ENCODE peak calls at places on chromosomes 3 and 15, in seven cellular contexts. One of them, this sample, is unnamed.

GRCh38 chr15:99536422-99537033 is 29.3 kb upstream of the MEF2A start:
- DNase-seq in body of pancreas: no peak
- DNase-seq in HCT116: peak
- DNase-seq in Peyer's patch: no peak
- DNase-seq in right lobe of liver: no peak
- DNase-seq in sigmoid colon: peak
- DNase-seq in spleen: peak
- DNase-seq in this sample: peak

GRCh38 chr15:20348291-20348899 is 193.2 kb downstream of the GOLGA6L6 start:
- DNase-seq in HCT116: no peak
- DNase-seq in spleen: no peak
- DNase-seq in sigmoid colon: peak
- DNase-seq in Peyer's patch: no peak
- DNase-seq in right lobe of liver: no peak
- DNase-seq in body of pancreas: no peak
- DNase-seq in this sample: no peak

GRCh38 chr3:125410922-125411321 is 35.8 kb upstream of the ZNF148 start:
- DNase-seq in sigmoid colon: no peak
- DNase-seq in body of pancreas: no peak
- DNase-seq in spleen: no peak
- DNase-seq in HCT116: no peak
- DNase-seq in right lobe of liver: no peak
- DNase-seq in Peyer's patch: no peak
- DNase-seq in this sample: no peak

GRCh38 chr3:129046037-129046731 is 14.4 kb upstream of the GP9 start:
- DNase-seq in body of pancreas: no peak
- DNase-seq in right lobe of liver: no peak
- DNase-seq in spleen: peak
- DNase-seq in sigmoid colon: peak
- DNase-seq in HCT116: no peak
- DNase-seq in Peyer's patch: no peak
- DNase-seq in this sample: no peak

GRCh38 chr15:85329561-85330421 is 50.6 kb upstream of the AKAP13 start:
- DNase-seq in spleen: peak
- DNase-seq in Peyer's patch: peak
- DNase-seq in right lobe of liver: no peak
- DNase-seq in sigmoid colon: no peak
- DNase-seq in HCT116: no peak
- DNase-seq in body of pancreas: no peak
- DNase-seq in this sample: no peak

GRCh38 chr3:72634128-72634527 is 214.1 kb downstream of the SHQ1 start:
- DNase-seq in right lobe of liver: no peak
- DNase-seq in body of pancreas: no peak
- DNase-seq in Peyer's patch: no peak
- DNase-seq in spleen: no peak
- DNase-seq in sigmoid colon: no peak
- DNase-seq in HCT116: no peak
- DNase-seq in this sample: no peak

GRCh38 chr3:5012398-5012797 is 33.2 kb downstream of the BHLHE40 start:
- DNase-seq in Peyer's patch: no peak
- DNase-seq in body of pancreas: no peak
- DNase-seq in sigmoid colon: peak
- DNase-seq in right lobe of liver: no peak
- DNase-seq in HCT116: no peak
- DNase-seq in spleen: peak
- DNase-seq in this sample: no peak

GRCh38 chr15:68655686-68656437 is 77.1 kb downstream of the CORO2B start:
- DNase-seq in body of pancreas: no peak
- DNase-seq in HCT116: no peak
- DNase-seq in right lobe of liver: no peak
- DNase-seq in Peyer's patch: peak
- DNase-seq in spleen: no peak
- DNase-seq in sigmoid colon: peak
- DNase-seq in this sample: no peak

GRCh38 chr3:106945435-106945834 is 431.8 kb upstream of the CCDC54 start:
- DNase-seq in sigmoid colon: no peak
- DNase-seq in Peyer's patch: no peak
- DNase-seq in HCT116: no peak
- DNase-seq in spleen: no peak
- DNase-seq in right lobe of liver: no peak
- DNase-seq in body of pancreas: no peak
- DNase-seq in this sample: no peak

GRCh38 chr3:143503325-143503885 is 344.9 kb downstream of the SLC9A9 start:
- DNase-seq in right lobe of liver: no peak
- DNase-seq in body of pancreas: no peak
- DNase-seq in spleen: no peak
- DNase-seq in Peyer's patch: no peak
- DNase-seq in sigmoid colon: no peak
- DNase-seq in HCT116: no peak
- DNase-seq in this sample: no peak

GRCh38 chr3:126994661-126995161 is 11.8 kb downstream of the PLXNA1 start:
- DNase-seq in sigmoid colon: no peak
- DNase-seq in spleen: no peak
- DNase-seq in HCT116: no peak
- DNase-seq in body of pancreas: no peak
- DNase-seq in Peyer's patch: no peak
- DNase-seq in right lobe of liver: no peak
- DNase-seq in this sample: no peak

GRCh38 chr15:81024265-81024875 is 23.6 kb downstream of the TLNRD1 start:
- DNase-seq in sigmoid colon: no peak
- DNase-seq in Peyer's patch: no peak
- DNase-seq in right lobe of liver: no peak
- DNase-seq in spleen: no peak
- DNase-seq in HCT116: no peak
- DNase-seq in body of pancreas: no peak
- DNase-seq in this sample: no peak

GRCh38 chr15:89633585-89633984 is 21.7 kb downstream of the KIF7 start:
- DNase-seq in body of pancreas: no peak
- DNase-seq in spleen: no peak
- DNase-seq in Peyer's patch: no peak
- DNase-seq in right lobe of liver: no peak
- DNase-seq in sigmoid colon: no peak
- DNase-seq in HCT116: no peak
- DNase-seq in this sample: no peak

GRCh38 chr3:57464801-57465200 is 79.3 kb downstream of the DNAH12 start:
- DNase-seq in Peyer's patch: no peak
- DNase-seq in body of pancreas: no peak
- DNase-seq in right lobe of liver: no peak
- DNase-seq in spleen: no peak
- DNase-seq in HCT116: peak
- DNase-seq in sigmoid colon: no peak
- DNase-seq in this sample: no peak

GRCh38 chr3:79326642-79327041 is 441.2 kb downstream of the ROBO1 start:
- DNase-seq in sigmoid colon: no peak
- DNase-seq in HCT116: no peak
- DNase-seq in Peyer's patch: no peak
- DNase-seq in spleen: no peak
- DNase-seq in right lobe of liver: no peak
- DNase-seq in body of pancreas: no peak
- DNase-seq in this sample: no peak
- TF ChIP-seq POLR2A in sigmoid colon: no peak
- TF ChIP-seq POLR2A in HCT116: no peak
- TF ChIP-seq POLR2A in Peyer's patch: no peak
- TF ChIP-seq POLR2A in spleen: no peak
- TF ChIP-seq POLR2A in right lobe of liver: no peak
- TF ChIP-seq POLR2A in body of pancreas: no peak
- TF ChIP-seq POLR2A in this sample: no peak

GRCh38 chr3:133820889-133821675 is 15.5 kb downstream of the SRPRB start:
- DNase-seq in spleen: no peak
- DNase-seq in Peyer's patch: no peak
- DNase-seq in body of pancreas: no peak
- DNase-seq in HCT116: no peak
- DNase-seq in right lobe of liver: no peak
- DNase-seq in sigmoid colon: no peak
- DNase-seq in this sample: no peak
- TF ChIP-seq POLR2A in spleen: no peak
- TF ChIP-seq POLR2A in Peyer's patch: no peak
- TF ChIP-seq POLR2A in body of pancreas: no peak
- TF ChIP-seq POLR2A in HCT116: no peak
- TF ChIP-seq POLR2A in right lobe of liver: no peak
- TF ChIP-seq POLR2A in sigmoid colon: no peak
- TF ChIP-seq POLR2A in this sample: no peak

DNA sequence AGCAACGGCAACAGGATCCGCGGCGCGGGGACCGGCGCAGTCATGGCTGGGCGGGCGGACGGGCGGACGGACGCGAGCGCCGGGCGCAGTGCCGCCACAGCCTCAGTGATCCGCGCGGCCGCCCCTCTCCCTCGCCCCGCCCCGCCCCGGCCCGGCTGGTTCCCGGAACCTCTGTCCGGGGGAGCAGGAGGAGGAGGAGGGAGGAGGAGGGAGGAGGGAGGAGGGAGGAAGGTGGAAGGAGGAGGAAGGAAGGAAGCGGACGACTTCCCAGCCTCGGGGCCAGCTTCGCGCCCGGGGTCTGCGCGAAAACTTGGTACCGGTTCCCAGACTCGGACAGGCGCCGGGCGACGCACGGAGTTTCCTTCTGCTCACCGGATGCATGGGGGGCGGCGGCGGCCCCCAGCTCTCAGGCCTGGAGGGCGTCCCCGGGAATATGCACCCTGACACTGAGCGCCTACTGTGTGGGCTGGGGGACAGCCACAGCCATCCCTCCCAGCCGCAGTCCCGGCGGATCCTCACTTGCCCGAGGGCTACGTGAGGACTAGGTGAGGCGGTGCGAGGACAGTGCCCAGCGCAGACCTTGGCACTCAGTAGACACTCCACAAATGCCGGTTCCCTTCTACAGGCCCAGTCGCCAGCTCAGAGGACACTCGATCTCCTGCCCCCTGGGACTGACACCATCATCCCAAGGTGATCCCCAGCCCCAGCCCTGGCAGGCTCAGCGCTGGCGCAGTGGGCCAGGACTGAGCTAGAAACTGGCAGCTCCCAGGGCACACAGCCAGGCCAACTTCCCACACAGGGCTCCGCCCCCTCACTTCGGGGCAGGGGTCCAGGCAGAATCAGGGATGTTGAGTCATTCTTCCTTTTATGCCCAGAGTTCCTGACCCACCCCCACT is at the start of gene SHISA5:
- DNase-seq in right lobe of liver: peak
- DNase-seq in HCT116: no peak
- DNase-seq in Peyer's patch: peak
- DNase-seq in sigmoid colon: peak
- DNase-seq in body of pancreas: peak
- DNase-seq in spleen: peak
- DNase-seq in this sample: no peak
- TF ChIP-seq POLR2A in right lobe of liver: peak
- TF ChIP-seq POLR2A in HCT116: no peak
- TF ChIP-seq POLR2A in Peyer's patch: no peak
- TF ChIP-seq POLR2A in sigmoid colon: no peak
- TF ChIP-seq POLR2A in body of pancreas: peak
- TF ChIP-seq POLR2A in spleen: no peak
- TF ChIP-seq POLR2A in this sample: peak

DNA sequence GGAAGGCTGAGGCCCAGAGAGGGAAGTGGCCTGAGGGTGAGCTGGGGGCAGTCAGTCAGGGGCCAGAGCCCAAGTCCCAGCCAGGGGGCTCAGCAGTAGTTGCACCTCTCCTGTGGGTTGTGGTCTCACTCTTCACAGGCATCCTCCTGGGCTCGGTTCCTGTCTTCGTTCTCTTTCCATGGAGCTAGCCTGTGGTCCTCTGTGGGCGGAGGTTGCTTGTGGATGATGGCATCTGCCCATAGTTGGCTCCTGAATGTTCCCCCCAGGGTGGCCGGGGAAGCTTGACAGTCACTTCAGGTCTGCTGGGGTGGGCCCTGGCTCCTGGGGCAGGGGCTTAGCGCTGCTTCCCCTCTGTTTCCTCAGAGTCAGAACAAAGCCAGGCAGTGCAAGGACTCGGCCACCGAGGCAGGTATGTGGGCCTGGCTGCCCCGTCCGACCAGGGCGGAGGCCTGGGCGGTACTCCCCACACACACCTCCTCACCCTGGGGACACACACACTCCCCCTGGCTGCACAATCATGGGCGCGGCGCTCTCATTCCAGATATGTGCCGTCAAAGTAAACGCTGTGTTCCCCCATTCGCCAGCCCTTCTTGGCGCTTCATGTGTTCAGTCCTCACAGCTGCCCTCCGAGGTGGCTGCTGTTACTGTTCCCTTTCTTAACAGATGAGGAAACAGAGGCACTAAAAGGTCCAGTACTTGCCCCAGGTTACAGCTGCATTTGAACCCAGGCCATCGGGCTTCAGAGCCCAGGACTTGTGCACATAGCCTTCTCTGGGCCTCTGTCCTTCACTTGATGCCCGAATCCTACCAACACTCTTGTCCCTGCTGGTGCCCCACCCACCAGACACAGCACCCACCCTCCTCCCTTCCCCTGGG is 34.5 kb downstream of the PSTPIP1 start:
- DNase-seq in spleen: peak
- DNase-seq in body of pancreas: peak
- DNase-seq in Peyer's patch: peak
- DNase-seq in sigmoid colon: peak
- DNase-seq in HCT116: no peak
- DNase-seq in right lobe of liver: peak
- DNase-seq in this sample: no peak
- TF ChIP-seq POLR2A in spleen: no peak
- TF ChIP-seq POLR2A in body of pancreas: no peak
- TF ChIP-seq POLR2A in Peyer's patch: no peak
- TF ChIP-seq POLR2A in sigmoid colon: no peak
- TF ChIP-seq POLR2A in HCT116: no peak
- TF ChIP-seq POLR2A in right lobe of liver: no peak
- TF ChIP-seq POLR2A in this sample: no peak

DNA sequence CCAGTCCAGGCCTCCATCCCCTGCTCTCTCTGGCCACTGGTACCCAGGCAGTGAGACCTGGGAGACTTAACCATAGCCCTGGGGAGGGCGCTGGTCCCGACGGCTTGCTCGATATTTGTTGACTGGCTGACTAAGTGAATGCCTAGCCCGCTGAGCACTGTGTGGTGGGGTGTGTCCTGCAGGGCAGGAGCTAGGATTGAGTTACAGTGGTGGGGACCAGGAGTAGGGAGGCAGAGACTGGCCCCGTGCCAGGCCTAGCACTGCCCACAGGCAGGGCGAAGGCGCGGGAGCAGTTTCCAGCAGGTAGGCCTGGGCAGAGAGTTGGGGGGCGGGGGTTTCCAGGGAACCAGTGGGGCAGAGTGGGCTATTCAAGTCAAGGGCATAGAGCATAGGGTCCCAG is at the start of gene VILL:
- DNase-seq in right lobe of liver: no peak
- DNase-seq in sigmoid colon: peak
- DNase-seq in spleen: peak
- DNase-seq in body of pancreas: peak
- DNase-seq in Peyer's patch: peak
- DNase-seq in HCT116: no peak
- DNase-seq in this sample: no peak
- TF ChIP-seq POLR2A in right lobe of liver: no peak
- TF ChIP-seq POLR2A in sigmoid colon: peak
- TF ChIP-seq POLR2A in spleen: no peak
- TF ChIP-seq POLR2A in body of pancreas: no peak
- TF ChIP-seq POLR2A in Peyer's patch: peak
- TF ChIP-seq POLR2A in HCT116: no peak
- TF ChIP-seq POLR2A in this sample: no peak

DNA sequence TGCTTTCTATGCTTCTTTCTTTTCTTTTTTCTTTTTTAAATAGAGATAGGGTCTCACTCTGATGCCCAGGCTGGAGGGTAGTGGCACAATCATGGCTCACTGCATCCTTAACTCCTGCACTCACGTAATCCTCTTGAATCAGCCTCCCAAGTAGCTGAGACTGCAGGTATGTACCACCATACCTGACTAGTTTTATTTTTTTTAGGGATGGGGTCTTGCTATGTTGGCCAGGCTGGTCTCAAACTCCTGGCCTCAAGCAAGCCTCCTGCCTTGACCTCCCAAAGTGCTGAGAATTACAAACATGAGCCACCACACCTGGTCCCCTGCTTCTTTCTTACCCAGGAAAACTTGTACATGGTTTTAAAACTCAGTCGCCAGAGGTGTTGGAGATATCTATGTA is 24.2 kb upstream of the HDC start:
- DNase-seq in right lobe of liver: no peak
- DNase-seq in HCT116: no peak
- DNase-seq in body of pancreas: no peak
- DNase-seq in Peyer's patch: no peak
- DNase-seq in spleen: no peak
- DNase-seq in sigmoid colon: no peak
- DNase-seq in this sample: no peak
- TF ChIP-seq POLR2A in right lobe of liver: no peak
- TF ChIP-seq POLR2A in HCT116: no peak
- TF ChIP-seq POLR2A in body of pancreas: no peak
- TF ChIP-seq POLR2A in Peyer's patch: no peak
- TF ChIP-seq POLR2A in spleen: no peak
- TF ChIP-seq POLR2A in sigmoid colon: no peak
- TF ChIP-seq POLR2A in this sample: no peak

This sample was measured in H54.